ENCODE peak calls at places on chromosomes 11 and 22, in seven cellular contexts. O, N, I, Q, Y, V and M are unnamed samples.

GRCh38 chr11:71449596-71449995 is 1.4 kb upstream of the DHCR7 start:
- DNase-seq in Y (no peak), I (no peak), Q (no peak), O (no peak), N (no peak), V (no peak), M (no peak)

GRCh38 chr22:37911273-37911672 is 5.2 kb downstream of the MICALL1 start:
- DNase-seq in N (no peak), Y (no peak), O (no peak), V (no peak), I (no peak), Q (no peak), M (no peak)

GRCh38 chr11:94545641-94546470 is 2.1 kb downstream of the FUT4 start:
- DNase-seq in O (no peak), I (no peak), Y (peak), V (no peak), Q (no peak), N (no peak), M (no peak)

GRCh38 chr11:8335683-8336082 is 72.0 kb upstream of the LMO1 start:
- DNase-seq in N (no peak), V (no peak), I (no peak), Q (no peak), Y (no peak), O (no peak), M (no peak)

GRCh38 chr11:129620705-129621104 is 194.9 kb upstream of the TMEM45B start:
- DNase-seq in Q (no peak), O (no peak), N (peak), Y (no peak), V (no peak), I (no peak), M (no peak)

GRCh38 chr11:122863704-122864326 is 18.7 kb upstream of the JHY start:
- DNase-seq in I (peak), O (peak), N (peak), Q (peak), Y (peak), V (peak), M (no peak)

GRCh38 chr22:39973656-39974055 is 13.5 kb downstream of the TMA7B start:
- DNase-seq in Y (no peak), O (no peak), Q (no peak), V (no peak), I (no peak), N (no peak), M (no peak)

GRCh38 chr11:60844870-60845221 is 2.9 kb downstream of the CCDC86 start:
- DNase-seq in Q (no peak), Y (no peak), V (no peak), I (no peak), N (no peak), O (no peak), M (no peak)

GRCh38 chr11:76642341-76642740 is 28.2 kb downstream of the LRRC32 start:
- DNase-seq in O (peak), Y (no peak), V (no peak), N (no peak), I (no peak), Q (no peak), M (no peak)

GRCh38 chr11:35947437-35947836 is 3.6 kb downstream of the LDLRAD3 start:
- DNase-seq in O (no peak), Q (no peak), V (no peak), N (no peak), Y (no peak), I (no peak), M (no peak)

GRCh38 chr11:68989936-68990606 is 9.3 kb upstream of the MRGPRD start:
- DNase-seq in Y (no peak), Q (no peak), O (no peak), V (no peak), N (no peak), I (no peak), M (no peak)

GRCh38 chr11:75323609-75324008 is 27.9 kb downstream of the ARRB1 start:
- DNase-seq in N (no peak), I (no peak), O (no peak), Y (no peak), Q (no peak), V (peak), M (no peak)

GRCh38 chr11:70117567-70118194 is 39.6 kb downstream of the ANO1 start:
- DNase-seq in Y (no peak), N (no peak), O (no peak), I (no peak), Q (no peak), V (no peak), M (no peak)